ENCODE peak calls at places on chromosomes 11 and 22, in seven cellular contexts. One of them, this sample, is unnamed.

GRCh38 chr11:94120946-94121345 is 7.7 kb upstream of the PANX1 start:
- DNase-seq in A549: no peak
- DNase-seq in GM04504: no peak
- DNase-seq in neural crest cell: no peak
- DNase-seq in cardiac fibroblast: peak; percentile 74
- DNase-seq in type B pancreatic cell: no peak
- DNase-seq in AML-193: no peak
- DNase-seq in this sample: no peak

GRCh38 chr22:23580586-23581251 is 629 bp upstream of the IGLL1 start:
- DNase-seq in A549: no peak
- DNase-seq in GM04504: no peak
- DNase-seq in neural crest cell: no peak
- DNase-seq in cardiac fibroblast: no peak
- DNase-seq in type B pancreatic cell: no peak
- DNase-seq in AML-193: no peak
- DNase-seq in this sample: no peak

GRCh38 chr11:46369458-46370152 is 11.9 kb upstream of the MDK start:
- DNase-seq in A549: peak; percentile 79
- DNase-seq in GM04504: no peak
- DNase-seq in neural crest cell: peak; percentile 76
- DNase-seq in cardiac fibroblast: peak; percentile 80
- DNase-seq in type B pancreatic cell: no peak
- DNase-seq in AML-193: peak; percentile 19
- DNase-seq in this sample: peak; percentile 59

GRCh38 chr11:126284829-126285228 is 1.9 kb downstream of the TIRAP start:
- DNase-seq in A549: peak; percentile 48
- DNase-seq in GM04504: peak; percentile 90
- DNase-seq in neural crest cell: no peak
- DNase-seq in cardiac fibroblast: peak; percentile 97
- DNase-seq in type B pancreatic cell: no peak
- DNase-seq in AML-193: peak; percentile 34
- DNase-seq in this sample: peak; percentile 92

GRCh38 chr11:125057370-125058060 is 5.6 kb upstream of the SLC37A2 start:
- DNase-seq in A549: no peak
- DNase-seq in GM04504: no peak
- DNase-seq in neural crest cell: no peak
- DNase-seq in cardiac fibroblast: no peak
- DNase-seq in type B pancreatic cell: no peak
- DNase-seq in AML-193: no peak
- DNase-seq in this sample: no peak

GRCh38 chr11:130314184-130314748 is 451 bp downstream of the ZBTB44 start:
- DNase-seq in A549: no peak
- DNase-seq in GM04504: peak; percentile 3
- DNase-seq in neural crest cell: peak; percentile 36
- DNase-seq in cardiac fibroblast: peak; percentile 37
- DNase-seq in type B pancreatic cell: peak; percentile 77
- DNase-seq in AML-193: no peak
- DNase-seq in this sample: peak; percentile 77

GRCh38 chr11:116257092-116257491 is 515.7 kb downstream of the BUD13 start:
- DNase-seq in A549: no peak
- DNase-seq in GM04504: no peak
- DNase-seq in neural crest cell: no peak
- DNase-seq in cardiac fibroblast: no peak
- DNase-seq in type B pancreatic cell: no peak
- DNase-seq in AML-193: no peak
- DNase-seq in this sample: no peak

GRCh38 chr11:67698247-67698646 is 23.8 kb upstream of the ALDH3B2 start:
- DNase-seq in A549: peak; percentile 72
- DNase-seq in GM04504: no peak
- DNase-seq in neural crest cell: no peak
- DNase-seq in cardiac fibroblast: peak; percentile 12
- DNase-seq in type B pancreatic cell: no peak
- DNase-seq in AML-193: peak; percentile 4
- DNase-seq in this sample: peak; percentile 6

GRCh38 chr22:37735054-37735453 is 38.2 kb downstream of the TRIOBP start:
- DNase-seq in A549: peak; percentile 67
- DNase-seq in GM04504: no peak
- DNase-seq in neural crest cell: peak; percentile 54
- DNase-seq in cardiac fibroblast: peak; percentile 42
- DNase-seq in type B pancreatic cell: no peak
- DNase-seq in AML-193: no peak
- DNase-seq in this sample: peak; percentile 72

GRCh38 chr11:6992026-6992425 is 28.1 kb downstream of the ZNF214 start:
- DNase-seq in A549: no peak
- DNase-seq in GM04504: no peak
- DNase-seq in neural crest cell: no peak
- DNase-seq in cardiac fibroblast: peak; percentile 26
- DNase-seq in type B pancreatic cell: no peak
- DNase-seq in AML-193: no peak
- DNase-seq in this sample: peak; percentile 74

GRCh38 chr11:74694136-74694535 is 37.1 kb downstream of the CHRDL2 start:
- DNase-seq in A549: no peak
- DNase-seq in GM04504: no peak
- DNase-seq in neural crest cell: no peak
- DNase-seq in cardiac fibroblast: no peak
- DNase-seq in type B pancreatic cell: no peak
- DNase-seq in AML-193: no peak
- DNase-seq in this sample: no peak

GRCh38 chr11:11171285-11171684 is 181.8 kb downstream of the CSNK2A3 start:
- DNase-seq in A549: no peak
- DNase-seq in GM04504: no peak
- DNase-seq in neural crest cell: no peak
- DNase-seq in cardiac fibroblast: no peak
- DNase-seq in type B pancreatic cell: no peak
- DNase-seq in AML-193: no peak
- DNase-seq in this sample: no peak

GRCh38 chr22:22498267-22498666 is 10.3 kb downstream of the ZNF280B start:
- DNase-seq in A549: no peak
- DNase-seq in GM04504: no peak
- DNase-seq in neural crest cell: no peak
- DNase-seq in cardiac fibroblast: no peak
- DNase-seq in type B pancreatic cell: no peak
- DNase-seq in AML-193: no peak
- DNase-seq in this sample: no peak

GRCh38 chr11:2511421-2512369 is 66.9 kb downstream of the KCNQ1 start:
- DNase-seq in A549: no peak
- DNase-seq in GM04504: no peak
- DNase-seq in neural crest cell: no peak
- DNase-seq in cardiac fibroblast: no peak
- DNase-seq in type B pancreatic cell: peak; percentile 64
- DNase-seq in AML-193: no peak
- DNase-seq in this sample: no peak

GRCh38 chr22:23233084-23233501 is 52.8 kb downstream of the BCR start:
- DNase-seq in A549: no peak
- DNase-seq in GM04504: no peak
- DNase-seq in neural crest cell: no peak
- DNase-seq in cardiac fibroblast: no peak
- DNase-seq in type B pancreatic cell: no peak
- DNase-seq in AML-193: no peak
- DNase-seq in this sample: peak; percentile 48

GRCh38 chr22:30279389-30279788 is 9.9 kb downstream of the CASTOR1 start:
- DNase-seq in A549: no peak
- DNase-seq in GM04504: no peak
- DNase-seq in neural crest cell: no peak
- DNase-seq in cardiac fibroblast: no peak
- DNase-seq in type B pancreatic cell: no peak
- DNase-seq in AML-193: peak; percentile 86
- DNase-seq in this sample: no peak

GRCh38 chr11:125441648-125442410 is 54.2 kb downstream of the FEZ1 start:
- DNase-seq in A549: no peak
- DNase-seq in GM04504: no peak
- DNase-seq in neural crest cell: no peak
- DNase-seq in cardiac fibroblast: no peak
- DNase-seq in type B pancreatic cell: no peak
- DNase-seq in AML-193: no peak
- DNase-seq in this sample: no peak

GRCh38 chr11:8913961-8914660 is 3.1 kb downstream of the AKIP1 start:
- DNase-seq in A549: peak; percentile 29
- DNase-seq in GM04504: no peak
- DNase-seq in neural crest cell: peak; percentile 12
- DNase-seq in cardiac fibroblast: peak; percentile 53
- DNase-seq in type B pancreatic cell: no peak
- DNase-seq in AML-193: peak; percentile 64
- DNase-seq in this sample: peak; percentile 69

GRCh38 chr22:30143265-30143664 is 63.0 kb downstream of the HORMAD2 start:
- DNase-seq in A549: no peak
- DNase-seq in GM04504: no peak
- DNase-seq in neural crest cell: no peak
- DNase-seq in cardiac fibroblast: peak; percentile 5
- DNase-seq in type B pancreatic cell: no peak
- DNase-seq in AML-193: no peak
- DNase-seq in this sample: no peak

GRCh38 chr22:30324008-30324730 is 2.6 kb downstream of the TBC1D10A start:
- DNase-seq in A549: no peak
- DNase-seq in GM04504: no peak
- DNase-seq in neural crest cell: no peak
- DNase-seq in cardiac fibroblast: no peak
- DNase-seq in type B pancreatic cell: no peak
- DNase-seq in AML-193: no peak
- DNase-seq in this sample: no peak

GRCh38 chr22:36425977-36426523 is 38.3 kb upstream of the MYH9 start:
- DNase-seq in A549: peak; percentile 53
- DNase-seq in GM04504: no peak
- DNase-seq in neural crest cell: peak; percentile 54
- DNase-seq in cardiac fibroblast: peak; percentile 55
- DNase-seq in type B pancreatic cell: no peak
- DNase-seq in AML-193: peak; percentile 20
- DNase-seq in this sample: peak; percentile 61

GRCh38 chr11:67289226-67289650 is at the start of gene ANKRD13D:
- DNase-seq in A549: no peak
- DNase-seq in GM04504: no peak
- DNase-seq in neural crest cell: no peak
- DNase-seq in cardiac fibroblast: no peak
- DNase-seq in type B pancreatic cell: no peak
- DNase-seq in AML-193: no peak
- DNase-seq in this sample: no peak

GRCh38 chr22:45599836-45600577 is 71.6 kb upstream of the ATXN10 start:
- DNase-seq in A549: no peak
- DNase-seq in GM04504: no peak
- DNase-seq in neural crest cell: no peak
- DNase-seq in cardiac fibroblast: no peak
- DNase-seq in type B pancreatic cell: no peak
- DNase-seq in AML-193: no peak
- DNase-seq in this sample: no peak

GRCh38 chr11:9269492-9270030 is 4.4 kb upstream of the DENND5A start:
- DNase-seq in A549: no peak
- DNase-seq in GM04504: no peak
- DNase-seq in neural crest cell: no peak
- DNase-seq in cardiac fibroblast: peak; percentile 34
- DNase-seq in type B pancreatic cell: peak; percentile 34
- DNase-seq in AML-193: no peak
- DNase-seq in this sample: peak; percentile 39

GRCh38 chr11:20342347-20343279 is 20.9 kb upstream of the HTATIP2 start:
- DNase-seq in A549: no peak
- DNase-seq in GM04504: no peak
- DNase-seq in neural crest cell: peak; percentile 25
- DNase-seq in cardiac fibroblast: no peak
- DNase-seq in type B pancreatic cell: no peak
- DNase-seq in AML-193: no peak
- DNase-seq in this sample: no peak

GRCh38 chr11:2672553-2673249 is 27.1 kb downstream of the KCNQ1OT1 start:
- DNase-seq in A549: no peak
- DNase-seq in GM04504: no peak
- DNase-seq in neural crest cell: no peak
- DNase-seq in cardiac fibroblast: no peak
- DNase-seq in type B pancreatic cell: peak; percentile 27
- DNase-seq in AML-193: no peak
- DNase-seq in this sample: no peak

GRCh38 chr22:33299245-33299956 is 241.2 kb upstream of the SYN3 start:
- DNase-seq in A549: no peak
- DNase-seq in GM04504: no peak
- DNase-seq in neural crest cell: no peak
- DNase-seq in cardiac fibroblast: no peak
- DNase-seq in type B pancreatic cell: no peak
- DNase-seq in AML-193: no peak
- DNase-seq in this sample: no peak

GRCh38 chr11:34277166-34277565 is 80.6 kb downstream of the ABTB2 start:
- DNase-seq in A549: no peak
- DNase-seq in GM04504: no peak
- DNase-seq in neural crest cell: no peak
- DNase-seq in cardiac fibroblast: no peak
- DNase-seq in type B pancreatic cell: no peak
- DNase-seq in AML-193: no peak
- DNase-seq in this sample: no peak

GRCh38 chr11:103396237-103396636 is 287.0 kb downstream of the DYNC2H1 start:
- DNase-seq in A549: no peak
- DNase-seq in GM04504: no peak
- DNase-seq in neural crest cell: no peak
- DNase-seq in cardiac fibroblast: peak; percentile 30
- DNase-seq in type B pancreatic cell: no peak
- DNase-seq in AML-193: no peak
- DNase-seq in this sample: no peak

GRCh38 chr11:93845181-93846092 is 5.0 kb downstream of the VSTM5 start:
- DNase-seq in A549: no peak
- DNase-seq in GM04504: no peak
- DNase-seq in neural crest cell: no peak
- DNase-seq in cardiac fibroblast: no peak
- DNase-seq in type B pancreatic cell: no peak
- DNase-seq in AML-193: no peak
- DNase-seq in this sample: no peak

GRCh38 chr11:22304337-22304961 is 33.7 kb upstream of the SLC17A6 start:
- DNase-seq in A549: peak; percentile 52
- DNase-seq in GM04504: no peak
- DNase-seq in neural crest cell: no peak
- DNase-seq in cardiac fibroblast: peak; percentile 60
- DNase-seq in type B pancreatic cell: no peak
- DNase-seq in AML-193: peak; percentile 3
- DNase-seq in this sample: no peak

GRCh38 chr22:26409705-26410376 is 19.2 kb upstream of the ASPHD2 start:
- DNase-seq in A549: no peak
- DNase-seq in GM04504: no peak
- DNase-seq in neural crest cell: no peak
- DNase-seq in cardiac fibroblast: no peak
- DNase-seq in type B pancreatic cell: no peak
- DNase-seq in AML-193: no peak
- DNase-seq in this sample: no peak

GRCh38 chr11:117734596-117734995 is 62.4 kb downstream of the DSCAML1 start:
- DNase-seq in A549: no peak
- DNase-seq in GM04504: no peak
- DNase-seq in neural crest cell: no peak
- DNase-seq in cardiac fibroblast: no peak
- DNase-seq in type B pancreatic cell: no peak
- DNase-seq in AML-193: no peak
- DNase-seq in this sample: no peak

GRCh38 chr11:76955459-76956114 is 78.6 kb upstream of the B3GNT6 start:
- DNase-seq in A549: no peak
- DNase-seq in GM04504: no peak
- DNase-seq in neural crest cell: no peak
- DNase-seq in cardiac fibroblast: no peak
- DNase-seq in type B pancreatic cell: no peak
- DNase-seq in AML-193: no peak
- DNase-seq in this sample: no peak

GRCh38 chr11:19800162-19800561 is 87.5 kb downstream of the NAV2 start:
- DNase-seq in A549: no peak
- DNase-seq in GM04504: no peak
- DNase-seq in neural crest cell: no peak
- DNase-seq in cardiac fibroblast: peak; percentile 37
- DNase-seq in type B pancreatic cell: no peak
- DNase-seq in AML-193: no peak
- DNase-seq in this sample: peak; percentile 30